ENCODE peak calls at places on chromosomes 7 and 10, in nine cellular contexts. One of them, this sample, is unnamed. For H3K36me3, the result is how much of the 10 kb centered on the place peaks cover.

GRCh38 chr10:18690541-18690940 is 31.3 kb downstream of the ARL5B start:
- DNase-seq in tibial artery: no peak
- DNase-seq in thyroid gland: no peak
- DNase-seq in upper lobe of right lung: no peak
- DNase-seq in thoracic aorta: no peak
- DNase-seq in cardiac muscle cell: no peak
- DNase-seq in heart left ventricle: no peak
- DNase-seq in IMR-90: no peak
- DNase-seq in WERI-Rb-1: no peak
- DNase-seq in this sample: no peak

GRCh38 chr10:65419629-65420028 is 1506.2 kb upstream of the LRRTM3 start:
- DNase-seq in tibial artery: no peak
- DNase-seq in thyroid gland: no peak
- DNase-seq in upper lobe of right lung: no peak
- DNase-seq in thoracic aorta: no peak
- DNase-seq in cardiac muscle cell: no peak
- DNase-seq in heart left ventricle: no peak
- DNase-seq in IMR-90: no peak
- DNase-seq in WERI-Rb-1: no peak
- DNase-seq in this sample: no peak

GRCh38 chr10:58475322-58476277 is 37.1 kb upstream of the BICC1 start:
- DNase-seq in tibial artery: no peak
- DNase-seq in thyroid gland: no peak
- DNase-seq in upper lobe of right lung: no peak
- DNase-seq in thoracic aorta: no peak
- DNase-seq in cardiac muscle cell: no peak
- DNase-seq in heart left ventricle: no peak
- DNase-seq in IMR-90: peak
- DNase-seq in WERI-Rb-1: no peak
- DNase-seq in this sample: no peak

GRCh38 chr7:131026297-131027003 is 292.4 kb upstream of the KLF14 start:
- DNase-seq in tibial artery: no peak
- DNase-seq in thyroid gland: no peak
- DNase-seq in upper lobe of right lung: no peak
- DNase-seq in thoracic aorta: no peak
- DNase-seq in cardiac muscle cell: no peak
- DNase-seq in heart left ventricle: no peak
- DNase-seq in IMR-90: peak
- DNase-seq in WERI-Rb-1: no peak
- DNase-seq in this sample: no peak

GRCh38 chr10:11262210-11263038 is 244.8 kb downstream of the CELF2 start:
- DNase-seq in tibial artery: no peak
- DNase-seq in thyroid gland: no peak
- DNase-seq in upper lobe of right lung: no peak
- DNase-seq in thoracic aorta: no peak
- DNase-seq in cardiac muscle cell: no peak
- DNase-seq in heart left ventricle: no peak
- DNase-seq in IMR-90: no peak
- DNase-seq in WERI-Rb-1: no peak
- DNase-seq in this sample: no peak

GRCh38 chr7:66205736-66206080 is 574 bp downstream of the TPST1 start:
- DNase-seq in tibial artery: no peak
- DNase-seq in thyroid gland: peak
- DNase-seq in upper lobe of right lung: no peak
- DNase-seq in thoracic aorta: no peak
- DNase-seq in cardiac muscle cell: no peak
- DNase-seq in heart left ventricle: peak
- DNase-seq in IMR-90: no peak
- DNase-seq in WERI-Rb-1: peak
- DNase-seq in this sample: no peak

GRCh38 chr10:133353202-133353959 is 4.4 kb downstream of the FUOM start:
- DNase-seq in tibial artery: no peak
- DNase-seq in thyroid gland: no peak
- DNase-seq in upper lobe of right lung: no peak
- DNase-seq in thoracic aorta: no peak
- DNase-seq in cardiac muscle cell: no peak
- DNase-seq in heart left ventricle: no peak
- DNase-seq in IMR-90: no peak
- DNase-seq in WERI-Rb-1: no peak
- DNase-seq in this sample: no peak

GRCh38 chr10:7153750-7154149 is 257.1 kb downstream of the SFMBT2 start:
- DNase-seq in tibial artery: no peak
- DNase-seq in thyroid gland: no peak
- DNase-seq in upper lobe of right lung: no peak
- DNase-seq in thoracic aorta: no peak
- DNase-seq in cardiac muscle cell: no peak
- DNase-seq in heart left ventricle: no peak
- DNase-seq in IMR-90: peak
- DNase-seq in WERI-Rb-1: no peak
- DNase-seq in this sample: no peak

GRCh38 chr10:106711313-106711906 is 453.1 kb downstream of the SORCS1 start:
- DNase-seq in tibial artery: peak
- DNase-seq in thyroid gland: peak
- DNase-seq in upper lobe of right lung: peak
- DNase-seq in thoracic aorta: no peak
- DNase-seq in cardiac muscle cell: peak
- DNase-seq in heart left ventricle: no peak
- DNase-seq in IMR-90: no peak
- DNase-seq in WERI-Rb-1: peak
- DNase-seq in this sample: peak

GRCh38 chr10:2978111-2978510 is 89.2 kb upstream of the PFKP start:
- DNase-seq in tibial artery: no peak
- DNase-seq in thyroid gland: no peak
- DNase-seq in upper lobe of right lung: no peak
- DNase-seq in thoracic aorta: no peak
- DNase-seq in cardiac muscle cell: peak
- DNase-seq in heart left ventricle: no peak
- DNase-seq in IMR-90: peak
- DNase-seq in WERI-Rb-1: no peak
- DNase-seq in this sample: no peak

GRCh38 chr10:60905580-60905979 is 38.4 kb downstream of the RHOBTB1 start:
- DNase-seq in tibial artery: peak
- DNase-seq in thyroid gland: peak
- DNase-seq in upper lobe of right lung: no peak
- DNase-seq in thoracic aorta: peak
- DNase-seq in cardiac muscle cell: no peak
- DNase-seq in heart left ventricle: peak
- DNase-seq in IMR-90: peak
- DNase-seq in WERI-Rb-1: no peak
- DNase-seq in this sample: no peak

GRCh38 chr7:155412416-155413253 is 45.3 kb upstream of the EN2 start:
- DNase-seq in tibial artery: no peak
- DNase-seq in thyroid gland: peak
- DNase-seq in upper lobe of right lung: peak
- DNase-seq in thoracic aorta: no peak
- DNase-seq in cardiac muscle cell: peak
- DNase-seq in heart left ventricle: no peak
- DNase-seq in IMR-90: peak
- DNase-seq in WERI-Rb-1: peak
- DNase-seq in this sample: no peak

GRCh38 chr10:49364747-49365146 is 31.1 kb downstream of the DRGX start:
- DNase-seq in tibial artery: no peak
- DNase-seq in thyroid gland: no peak
- DNase-seq in upper lobe of right lung: no peak
- DNase-seq in thoracic aorta: no peak
- DNase-seq in cardiac muscle cell: no peak
- DNase-seq in heart left ventricle: no peak
- DNase-seq in IMR-90: no peak
- DNase-seq in WERI-Rb-1: no peak
- DNase-seq in this sample: no peak

GRCh38 chr10:299969-300368 is 164.7 kb downstream of the ZMYND11 start:
- DNase-seq in tibial artery: no peak
- DNase-seq in thyroid gland: no peak
- DNase-seq in upper lobe of right lung: no peak
- DNase-seq in thoracic aorta: no peak
- DNase-seq in cardiac muscle cell: no peak
- DNase-seq in heart left ventricle: no peak
- DNase-seq in IMR-90: no peak
- DNase-seq in WERI-Rb-1: no peak
- DNase-seq in this sample: no peak

GRCh38 chr10:78688945-78689935 is 379.5 kb upstream of the ZMIZ1 start:
- DNase-seq in tibial artery: peak
- DNase-seq in thyroid gland: peak
- DNase-seq in upper lobe of right lung: no peak
- DNase-seq in thoracic aorta: peak
- DNase-seq in cardiac muscle cell: no peak
- DNase-seq in heart left ventricle: no peak
- DNase-seq in IMR-90: no peak
- DNase-seq in WERI-Rb-1: no peak
- DNase-seq in this sample: peak

GRCh38 chr10:89251417-89252224 is at the start of gene LIPA:
- DNase-seq in tibial artery: peak
- DNase-seq in thyroid gland: peak
- DNase-seq in upper lobe of right lung: peak
- DNase-seq in thoracic aorta: peak
- DNase-seq in cardiac muscle cell: peak
- DNase-seq in heart left ventricle: peak
- DNase-seq in IMR-90: peak
- DNase-seq in WERI-Rb-1: peak
- DNase-seq in this sample: peak

GRCh38 chr7:24862461-24862860 is 105.2 kb upstream of the GSDME start:
- DNase-seq in tibial artery: no peak
- DNase-seq in thyroid gland: no peak
- DNase-seq in upper lobe of right lung: no peak
- DNase-seq in thoracic aorta: no peak
- DNase-seq in cardiac muscle cell: no peak
- DNase-seq in heart left ventricle: no peak
- DNase-seq in IMR-90: no peak
- DNase-seq in WERI-Rb-1: no peak
- DNase-seq in this sample: no peak
- H3K36me3 ChIP-seq in tibial artery: under half
- H3K36me3 ChIP-seq in thyroid gland: under half
- H3K36me3 ChIP-seq in upper lobe of right lung: under half
- H3K36me3 ChIP-seq in thoracic aorta: under half
- H3K36me3 ChIP-seq in cardiac muscle cell: under half
- H3K36me3 ChIP-seq in heart left ventricle: under half
- H3K36me3 ChIP-seq in IMR-90: under half
- H3K36me3 ChIP-seq in WERI-Rb-1: under half
- H3K36me3 ChIP-seq in this sample: under half

DNA sequence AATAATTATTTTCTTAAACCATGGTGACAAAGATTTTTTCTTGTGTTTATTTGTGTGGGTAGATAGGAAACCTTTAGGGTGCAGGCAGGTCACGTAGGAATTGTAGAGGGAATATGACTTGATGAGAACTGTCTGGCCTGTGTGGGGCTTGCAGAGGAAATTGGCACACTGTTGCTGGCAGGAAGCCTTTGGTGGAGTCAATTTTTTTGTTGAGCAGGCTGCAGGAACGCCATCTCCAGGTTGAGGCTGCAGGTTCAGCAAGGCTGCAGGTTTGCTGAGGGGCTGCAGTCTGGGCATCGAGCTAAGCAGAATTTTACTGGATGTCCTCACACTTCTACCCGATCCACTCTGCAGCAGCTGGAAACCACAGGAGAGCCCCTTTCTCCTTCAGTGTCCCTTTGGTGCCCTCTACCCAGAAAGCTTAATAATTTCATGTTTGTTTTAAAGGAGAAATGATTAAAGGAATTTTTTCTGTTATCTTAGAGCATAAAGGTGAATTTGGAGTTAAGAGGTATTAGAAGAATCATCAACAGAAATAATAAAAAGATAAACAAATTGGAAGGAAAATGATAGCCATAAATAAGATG is 37.0 kb downstream of the TBC1D12 start:
- DNase-seq in tibial artery: no peak
- DNase-seq in thyroid gland: peak
- DNase-seq in upper lobe of right lung: no peak
- DNase-seq in thoracic aorta: no peak
- DNase-seq in cardiac muscle cell: no peak
- DNase-seq in heart left ventricle: no peak
- DNase-seq in IMR-90: peak
- DNase-seq in WERI-Rb-1: no peak
- DNase-seq in this sample: no peak
- TF ChIP-seq CTCF in tibial artery: no peak
- TF ChIP-seq CTCF in thyroid gland: no peak
- TF ChIP-seq CTCF in upper lobe of right lung: peak
- TF ChIP-seq CTCF in thoracic aorta: no peak
- TF ChIP-seq CTCF in cardiac muscle cell: peak
- TF ChIP-seq CTCF in heart left ventricle: peak
- TF ChIP-seq CTCF in IMR-90: no peak
- TF ChIP-seq CTCF in WERI-Rb-1: no peak
- TF ChIP-seq CTCF in this sample: no peak

DNA sequence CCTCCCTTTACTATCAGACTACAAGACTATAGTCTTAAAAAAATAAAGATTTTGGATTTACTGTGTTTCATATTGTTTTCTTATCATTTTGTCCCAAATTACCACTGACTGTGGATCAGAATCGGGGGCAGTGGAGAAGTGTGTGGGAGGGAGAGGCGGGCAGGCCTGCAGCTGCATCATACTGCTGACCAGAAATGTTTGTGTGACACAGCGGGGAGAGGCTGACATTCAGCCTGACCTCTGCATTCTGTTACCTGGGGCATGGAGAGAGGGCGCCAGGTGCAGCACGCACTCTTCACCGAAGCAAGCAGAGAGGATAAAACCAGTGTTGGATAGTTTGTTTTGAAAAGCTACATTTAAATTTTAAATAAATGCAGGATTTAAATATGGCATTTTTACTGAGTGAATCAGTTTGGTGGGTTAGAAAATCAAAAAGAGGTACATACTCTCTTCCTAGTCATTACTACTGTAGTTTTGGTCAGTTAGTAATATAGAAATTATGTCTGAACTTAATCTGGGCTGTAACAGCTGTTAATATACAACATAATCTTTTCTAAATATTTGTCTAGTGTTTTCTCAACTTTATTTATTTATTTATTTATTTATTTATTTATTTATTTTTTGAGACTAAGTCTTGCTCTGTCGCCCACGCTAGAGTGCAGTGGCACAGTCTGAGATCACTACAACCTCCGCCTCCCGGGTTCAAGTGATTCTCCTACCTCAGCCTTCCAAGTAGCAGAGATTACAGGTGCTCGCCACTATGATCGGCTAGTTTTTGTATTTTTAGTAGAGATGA is 8.8 kb upstream of the STMP1 start:
- DNase-seq in tibial artery: no peak
- DNase-seq in thyroid gland: no peak
- DNase-seq in upper lobe of right lung: no peak
- DNase-seq in thoracic aorta: no peak
- DNase-seq in cardiac muscle cell: peak
- DNase-seq in heart left ventricle: no peak
- DNase-seq in IMR-90: peak
- DNase-seq in WERI-Rb-1: no peak
- DNase-seq in this sample: no peak
- H3K36me3 ChIP-seq in tibial artery: under half
- H3K36me3 ChIP-seq in thyroid gland: under half
- H3K36me3 ChIP-seq in upper lobe of right lung: under half
- H3K36me3 ChIP-seq in thoracic aorta: under half
- H3K36me3 ChIP-seq in cardiac muscle cell: under half
- H3K36me3 ChIP-seq in heart left ventricle: under half
- H3K36me3 ChIP-seq in IMR-90: under half
- H3K36me3 ChIP-seq in WERI-Rb-1: under half
- H3K36me3 ChIP-seq in this sample: under half

DNA sequence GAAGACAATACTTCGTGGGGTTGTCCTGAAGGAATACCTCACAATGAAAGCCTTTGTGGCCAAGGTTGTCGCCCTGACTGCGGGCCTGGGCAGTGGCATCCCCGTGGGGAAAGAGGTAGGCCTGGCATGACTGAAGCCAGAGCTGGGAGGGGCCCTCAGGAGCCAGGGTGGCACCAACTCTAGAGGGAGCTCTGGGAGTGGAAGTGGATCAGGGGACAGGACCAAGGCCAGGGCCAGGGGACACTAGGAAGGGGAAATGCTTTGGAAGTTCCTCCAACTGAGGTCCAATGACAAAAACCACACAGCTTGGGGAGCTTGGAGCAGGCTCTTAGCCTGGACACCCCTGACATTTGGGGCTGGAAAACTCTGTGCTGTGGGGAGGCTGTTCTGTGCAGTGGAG is 5.8 kb downstream of the CLCN1 start:
- DNase-seq in tibial artery: peak
- DNase-seq in thyroid gland: no peak
- DNase-seq in upper lobe of right lung: no peak
- DNase-seq in thoracic aorta: no peak
- DNase-seq in cardiac muscle cell: no peak
- DNase-seq in heart left ventricle: peak
- DNase-seq in IMR-90: no peak
- DNase-seq in WERI-Rb-1: no peak
- DNase-seq in this sample: no peak
- TF ChIP-seq CTCF in tibial artery: no peak
- TF ChIP-seq CTCF in thyroid gland: no peak
- TF ChIP-seq CTCF in upper lobe of right lung: no peak
- TF ChIP-seq CTCF in thoracic aorta: no peak
- TF ChIP-seq CTCF in cardiac muscle cell: peak
- TF ChIP-seq CTCF in heart left ventricle: no peak
- TF ChIP-seq CTCF in IMR-90: no peak
- TF ChIP-seq CTCF in WERI-Rb-1: peak
- TF ChIP-seq CTCF in this sample: no peak